ENCODE peak calls at places on chromosomes 5 and 9, in eight cellular contexts. P is AG04450, M is GM06990, B is astrocyte, O is psoas muscle, G is IMR-90, V is body of pancreas, C is cardiac fibroblast. X is an unnamed sample.

GRCh38 chr9:100426532-100427365 is at the start of gene MSANTD3:
- DNase-seq in B (peak), G (peak), M (peak), C (peak), P (no peak), O (peak), V (peak), X (peak)

GRCh38 chr5:132487841-132488555 is 2.6 kb downstream of the IRF1 start:
- DNase-seq in P (no peak), V (peak), G (no peak), B (no peak), C (no peak), M (no peak), O (no peak), X (peak)

GRCh38 chr5:111772456-111772855 is 15.5 kb upstream of the NREP start:
- DNase-seq in V (no peak), C (no peak), M (no peak), B (no peak), G (peak), O (no peak), P (no peak), X (no peak)

GRCh38 chr5:96880402-96881164 is 4.3 kb downstream of the ERAP2 start:
- DNase-seq in O (no peak), M (no peak), P (peak), B (peak), G (peak), C (peak), V (no peak), X (no peak)

GRCh38 chr5:171795381-171795780 is 9.8 kb downstream of the SMIM23 start:
- DNase-seq in G (no peak), C (no peak), V (no peak), B (no peak), P (no peak), O (no peak), M (no peak), X (no peak)

GRCh38 chr5:79081779-79082178 is 12.2 kb downstream of the BHMT2 start:
- DNase-seq in B (no peak), M (no peak), G (no peak), C (no peak), P (no peak), V (no peak), O (no peak), X (no peak)

GRCh38 chr9:114830546-114830945 is 24.7 kb upstream of the TNFSF15 start:
- DNase-seq in G (no peak), V (no peak), M (no peak), P (no peak), B (no peak), O (no peak), C (no peak), X (no peak)

GRCh38 chr5:132363431-132364112 is 5.9 kb upstream of the SLC22A5 start:
- DNase-seq in B (peak), P (peak), M (no peak), V (peak), G (peak), O (no peak), C (peak), X (no peak)

GRCh38 chr9:35340046-35340445 is 149.9 kb upstream of the RUSC2 start:
- DNase-seq in G (peak), C (no peak), P (no peak), M (no peak), B (peak), O (no peak), V (no peak), X (no peak)

GRCh38 chr5:136174021-136174659 is 18.8 kb downstream of the SMIM32 start:
- DNase-seq in G (peak), M (peak), P (peak), C (peak), V (peak), O (no peak), B (peak), X (peak)

GRCh38 chr9:94922691-94923107 is 196.2 kb downstream of the AOPEP start:
- DNase-seq in G (peak), M (no peak), C (peak), B (peak), P (no peak), V (no peak), O (no peak), X (no peak)

GRCh38 chr5:161414896-161415295 is 131.6 kb downstream of the GABRB2 start:
- DNase-seq in P (no peak), O (no peak), G (no peak), C (no peak), V (no peak), M (no peak), B (no peak), X (no peak)

GRCh38 chr5:145811834-145812625 is 23.1 kb downstream of the PRELID2 start:
- DNase-seq in P (no peak), O (no peak), V (peak), G (peak), M (no peak), B (peak), C (peak), X (peak)

GRCh38 chr9:27280249-27280648 is 16.7 kb downstream of the EQTN start:
- DNase-seq in O (no peak), C (no peak), P (no peak), B (no peak), M (no peak), G (no peak), V (no peak), X (no peak)

DNA sequence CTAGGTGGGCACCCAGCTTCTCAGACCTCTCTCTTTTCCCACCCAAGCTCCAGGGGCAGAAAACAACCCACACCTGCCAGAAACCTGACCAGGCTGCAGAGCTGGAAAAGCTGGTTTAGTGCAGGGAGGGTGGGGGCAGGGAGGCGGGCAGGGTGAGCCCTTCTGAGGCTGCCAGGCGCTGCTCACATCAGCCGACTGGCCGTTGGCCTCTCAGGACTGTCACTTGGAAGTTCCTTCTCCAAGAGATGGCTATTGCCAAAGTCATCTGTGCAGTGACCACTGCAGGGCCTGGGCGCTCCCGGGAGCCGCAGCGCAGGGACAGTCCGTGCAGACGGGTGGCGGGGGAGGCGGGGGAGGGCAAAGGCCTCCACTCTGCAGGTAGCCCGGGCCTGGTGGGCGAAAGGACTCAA is 204.9 kb upstream of the IER5L start:
- DNase-seq in O (peak), P (no peak), G (no peak), V (peak), C (no peak), M (no peak), B (no peak), X (no peak)
- H3K4me3 ChIP-seq in O (peak), P (peak), G (no peak), V (no peak), C (peak), M (peak), B (peak), X (peak)

DNA sequence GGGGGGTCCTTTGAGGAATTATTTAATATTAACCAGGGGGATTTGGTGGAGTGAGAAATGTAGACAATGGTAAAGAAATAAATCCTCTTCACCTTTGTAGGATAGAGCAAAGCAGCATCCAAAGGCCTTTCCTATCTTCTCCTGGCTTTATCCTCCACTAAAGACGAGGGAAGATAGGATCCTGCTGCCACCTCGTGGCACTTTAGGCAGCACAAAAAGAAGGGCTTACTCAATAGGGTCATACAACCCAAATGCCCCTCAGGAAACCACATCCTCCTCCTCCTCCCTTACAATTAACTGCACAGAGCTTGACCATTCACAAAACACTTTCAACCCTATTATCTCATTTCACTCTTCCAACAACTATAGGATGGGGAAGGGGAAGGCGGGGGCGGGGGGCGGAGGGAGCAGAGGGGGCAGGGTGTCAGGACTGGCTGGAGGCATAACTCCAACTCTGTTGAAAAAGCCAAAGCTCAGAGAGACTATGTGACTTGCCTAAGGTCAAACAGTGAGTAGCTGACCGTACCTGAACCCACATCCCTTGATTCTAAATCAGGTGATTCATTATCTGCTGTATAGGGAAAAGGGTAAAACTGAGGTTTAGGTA is 45.4 kb upstream of the MYOT start:
- DNase-seq in B (peak), O (peak), P (peak), M (no peak), G (peak), C (peak), V (peak), X (peak)
- TF ChIP-seq CTCF in B (peak), O (peak), P (peak), M (peak), G (peak), C (peak), V (peak), X (peak)

GRCh38 chr5:88144219-88145040 is 124.2 kb downstream of the TMEM161B start:
- DNase-seq in P (no peak), M (no peak), O (peak), C (no peak), V (no peak), G (no peak), B (peak), X (no peak)
- H3K4me3 ChIP-seq in P (no peak), M (no peak), O (peak), C (no peak), V (no peak), G (no peak), B (peak), X (no peak)

DNA sequence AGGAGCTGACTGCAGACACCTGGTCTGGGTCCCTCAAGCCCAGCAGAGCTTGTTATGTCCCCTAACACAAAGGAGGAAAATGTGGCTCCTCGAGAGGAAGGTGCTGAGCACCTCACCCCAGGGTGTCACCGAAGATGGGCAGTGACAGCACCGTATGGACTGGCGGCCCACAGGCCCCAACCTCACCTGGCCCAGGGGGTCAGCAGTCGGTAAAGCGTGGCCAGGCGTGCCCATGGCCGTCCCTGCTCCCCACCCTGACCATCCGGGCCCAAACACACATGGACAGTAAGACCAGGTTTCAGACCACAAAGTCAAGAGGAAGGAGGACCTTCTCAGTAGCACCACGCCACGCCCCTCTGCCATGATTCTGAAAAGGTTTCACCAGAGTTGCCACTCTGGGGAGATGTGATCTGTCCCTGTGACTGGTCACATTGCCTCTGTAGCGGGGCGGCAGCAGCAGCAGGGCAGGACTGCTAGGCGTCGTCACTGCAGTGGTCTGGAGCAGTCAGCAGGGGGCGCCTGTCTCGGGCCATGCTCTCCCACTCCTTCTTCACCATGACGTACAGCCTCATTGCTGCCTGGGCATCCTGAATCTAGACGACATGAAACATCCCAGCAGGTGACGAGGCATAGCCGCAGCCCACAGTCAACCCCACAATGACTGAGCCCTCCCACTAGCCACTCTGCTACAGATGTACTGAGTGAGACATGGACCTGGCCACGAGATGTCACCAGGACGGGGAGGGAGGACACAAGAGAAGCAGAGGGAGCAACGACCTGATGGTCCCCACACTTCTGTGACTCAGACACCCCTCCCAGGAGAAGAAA is 11.1 kb downstream of the REXO4 start:
- DNase-seq in C (peak), V (peak), P (peak), G (peak), B (peak), O (peak), M (peak), X (peak)
- TF ChIP-seq CTCF in C (peak), V (peak), P (peak), G (peak), B (peak), O (peak), M (peak), X (peak)

DNA sequence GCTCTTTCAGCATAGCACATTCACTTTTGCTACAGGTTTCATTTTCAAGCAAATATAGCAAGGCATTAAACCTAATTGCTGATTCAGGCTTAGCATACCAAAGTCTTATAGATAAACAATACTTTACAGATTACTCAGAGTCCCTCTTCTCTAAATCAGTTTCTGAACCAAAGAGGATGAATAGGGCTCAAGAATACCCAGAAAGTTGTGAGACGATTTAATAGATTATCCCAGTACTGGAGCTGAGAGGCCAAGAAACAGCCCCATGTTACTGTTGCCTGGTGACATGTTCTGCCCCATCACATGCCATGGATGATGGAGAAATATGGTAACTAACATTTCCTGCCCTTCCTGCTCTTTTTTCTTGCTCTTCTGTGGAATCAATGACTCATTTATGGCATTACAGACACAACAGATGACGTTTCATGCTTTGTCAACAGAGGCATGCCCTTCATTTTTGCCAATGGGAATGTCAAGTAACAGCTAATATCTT is 18.1 kb upstream of the SSBP2 start:
- DNase-seq in O (no peak), C (peak), M (no peak), P (peak), B (peak), G (peak), V (no peak), X (no peak)
- H3K4me3 ChIP-seq in O (no peak), C (no peak), M (no peak), P (no peak), B (no peak), G (peak), V (no peak), X (no peak)

DNA sequence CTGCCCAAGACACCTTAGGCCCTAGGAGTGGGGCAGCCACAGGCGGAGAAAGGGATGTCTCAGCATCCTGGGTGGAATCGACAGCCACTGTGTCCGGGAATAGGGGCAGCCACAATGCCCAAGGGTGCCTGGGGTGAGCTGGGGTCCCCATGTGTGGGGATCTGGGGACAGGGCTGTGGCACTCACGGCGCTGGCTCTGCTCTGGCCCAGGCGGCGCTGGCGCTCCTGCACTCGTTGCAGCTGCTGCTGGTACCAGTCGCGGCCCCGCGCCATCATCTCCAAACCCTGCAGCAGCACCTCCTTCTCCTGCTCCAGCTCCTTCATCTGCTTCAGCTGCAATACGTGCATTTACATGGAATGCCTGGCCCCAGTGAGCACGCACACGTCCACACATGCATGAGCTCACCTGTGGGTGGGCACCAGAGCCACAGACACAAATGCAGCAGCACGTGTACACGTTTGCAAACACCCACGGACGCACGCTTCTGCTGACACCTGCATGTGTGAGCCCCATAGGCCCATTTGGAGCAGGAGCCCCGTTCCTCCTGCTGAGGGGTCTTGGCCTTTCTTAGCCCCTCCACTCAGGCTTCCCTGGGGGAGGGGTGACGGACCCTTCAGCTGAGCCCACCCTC is 4.9 kb downstream of the SAPCD2 start:
- DNase-seq in O (no peak), P (no peak), B (no peak), C (no peak), G (no peak), M (no peak), V (no peak), X (no peak)
- TF ChIP-seq CTCF in O (no peak), P (no peak), B (no peak), C (no peak), G (no peak), M (no peak), V (no peak), X (no peak)

GRCh38 chr5:95712347-95712958 is 18.7 kb upstream of the RHOBTB3 start:
- DNase-seq in O (no peak), C (peak), P (peak), G (peak), B (peak), M (no peak), V (no peak), X (no peak)

GRCh38 chr5:95708876-95709275 is 22.3 kb upstream of the RHOBTB3 start:
- DNase-seq in C (no peak), M (no peak), B (no peak), O (no peak), G (no peak), V (no peak), P (no peak), X (no peak)

GRCh38 chr5:95707055-95707454 is 24.1 kb upstream of the RHOBTB3 start:
- DNase-seq in V (no peak), P (no peak), O (no peak), C (no peak), M (no peak), B (no peak), G (no peak), X (no peak)

GRCh38 chr5:95711501-95712346 is 19.4 kb upstream of the RHOBTB3 start:
- DNase-seq in O (no peak), P (no peak), B (no peak), G (no peak), V (no peak), M (no peak), C (no peak), X (no peak)

GRCh38 chr5:95709967-95710650 is 21.0 kb upstream of the RHOBTB3 start:
- DNase-seq in O (peak), V (peak), B (no peak), G (no peak), M (no peak), C (peak), P (no peak), X (no peak)
- H3K4me3 ChIP-seq in O (peak), V (no peak), B (no peak), G (no peak), M (no peak), C (no peak), P (no peak), X (no peak)

GRCh38 chr5:99686538-99686937 is 757.7 kb upstream of the CHD1 start:
- DNase-seq in O (no peak), B (no peak), M (no peak), C (no peak), G (no peak), P (no peak), V (no peak), X (no peak)
- TF ChIP-seq CTCF in O (no peak), B (no peak), M (no peak), C (no peak), G (no peak), P (no peak), V (no peak), X (no peak)

DNA sequence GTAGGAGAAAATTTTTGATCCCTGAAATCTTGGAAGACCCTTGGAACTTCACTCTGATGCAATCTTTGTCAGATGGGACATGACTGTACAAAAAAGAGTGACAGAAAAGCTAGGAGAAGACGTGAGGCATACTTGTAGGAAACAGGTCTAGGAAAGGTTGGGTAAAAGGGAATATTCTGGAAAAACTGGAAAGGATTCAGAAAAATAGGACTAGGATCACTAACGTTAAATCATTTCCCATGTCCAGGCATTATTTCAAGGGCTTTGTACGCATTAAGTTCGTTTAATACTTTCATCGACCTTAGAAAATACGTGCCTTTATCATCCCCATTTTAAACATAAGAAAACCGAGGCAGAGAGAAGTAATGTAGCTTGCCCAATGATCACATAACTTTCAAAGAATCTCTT is 2.9 kb downstream of the ALDH1A1 start:
- DNase-seq in C (no peak), O (no peak), M (no peak), G (no peak), V (no peak), B (no peak), P (no peak), X (no peak)
- H3K4me3 ChIP-seq in C (no peak), O (peak), M (no peak), G (no peak), V (no peak), B (no peak), P (no peak), X (no peak)

X was measured in GM12865.